ENCODE peak calls at places on chromosomes 12 and 14, in seven cellular contexts. I is endodermal cell, P is fibroblast of lung, D is suprapubic skin, O is astrocyte, M is heart right ventricle, S is adrenal gland. E is an unnamed sample.
A peak's percentile ranks its signal among the peaks of the same experiment; 100 is the strongest.

GRCh38 chr14:93114713-93115068 is 1.0 kb downstream of the ITPK1 start:
- DNase-seq in I (peak; percentile 68), P (no peak), D (no peak), O (no peak), M (no peak), S (no peak), E (peak; percentile 35)

GRCh38 chr14:95507174-95507573 is 9.3 kb downstream of the SYNE3 start:
- DNase-seq in I (no peak), P (peak; percentile 92), D (peak; percentile 89), O (peak; percentile 95), M (peak; percentile 75), S (peak; percentile 93), E (no peak)

GRCh38 chr12:100141998-100142850 is 450 bp downstream of the BLTP3B start:
- DNase-seq in I (peak; percentile 89), P (no peak), D (peak; percentile 71), O (no peak), M (peak; percentile 42), S (peak; percentile 48), E (peak; percentile 65)

GRCh38 chr12:119957135-119957534 is 31.9 kb upstream of the BICDL1 start:
- DNase-seq in I (no peak), P (no peak), D (no peak), O (no peak), M (no peak), S (no peak), E (no peak)

GRCh38 chr12:20822415-20822814 is 11.9 kb downstream of the SLCO1B3 start:
- DNase-seq in I (no peak), P (no peak), D (no peak), O (no peak), M (no peak), S (no peak), E (no peak)

GRCh38 chr12:44873898-44874297 is 2.2 kb downstream of the NELL2 start:
- DNase-seq in I (no peak), P (peak; percentile 18), D (no peak), O (peak; percentile 1), M (no peak), S (no peak), E (no peak)

GRCh38 chr12:114400395-114400794 is 5.5 kb downstream of the TBX5 start:
- DNase-seq in I (peak; percentile 82), P (no peak), D (no peak), O (no peak), M (no peak), S (no peak), E (no peak)

GRCh38 chr12:25387136-25388050 is 136.7 kb upstream of the KRAS start:
- DNase-seq in I (peak; percentile 93), P (peak; percentile 93), D (peak; percentile 90), O (peak; percentile 73), M (peak; percentile 90), S (peak; percentile 86), E (peak; percentile 92)

GRCh38 chr14:43765474-43765873 is 741.6 kb downstream of the FSCB start:
- DNase-seq in I (no peak), P (no peak), D (no peak), O (no peak), M (no peak), S (no peak), E (no peak)

GRCh38 chr12:1724250-1724649 is 33.4 kb downstream of the ADIPOR2 start:
- DNase-seq in I (no peak), P (no peak), D (no peak), O (no peak), M (no peak), S (no peak), E (no peak)

GRCh38 chr12:2792670-2793500 is 1.9 kb upstream of the FKBP4 start:
- DNase-seq in I (no peak), P (no peak), D (peak; percentile 50), O (no peak), M (no peak), S (no peak), E (no peak)

GRCh38 chr14:61700104-61700886 is 5.0 kb downstream of the HIF1A start:
- DNase-seq in I (no peak), P (no peak), D (no peak), O (no peak), M (no peak), S (no peak), E (no peak)

GRCh38 chr14:72731252-72732020 is 162.5 kb downstream of the DPF3 start:
- DNase-seq in I (no peak), P (no peak), D (no peak), O (no peak), M (no peak), S (no peak), E (no peak)

GRCh38 chr12:91483471-91483985 is 300.9 kb upstream of the DCN start:
- DNase-seq in I (no peak), P (no peak), D (no peak), O (peak; percentile 10), M (no peak), S (no peak), E (no peak)

GRCh38 chr12:34108967-34109366 is 86.7 kb downstream of the ALG10 start:
- DNase-seq in I (no peak), P (no peak), D (no peak), O (no peak), M (no peak), S (no peak), E (no peak)

GRCh38 chr12:80413462-80413861 is 30.6 kb upstream of the PTPRQ start:
- DNase-seq in I (no peak), P (no peak), D (no peak), O (no peak), M (no peak), S (no peak), E (no peak)

DNA sequence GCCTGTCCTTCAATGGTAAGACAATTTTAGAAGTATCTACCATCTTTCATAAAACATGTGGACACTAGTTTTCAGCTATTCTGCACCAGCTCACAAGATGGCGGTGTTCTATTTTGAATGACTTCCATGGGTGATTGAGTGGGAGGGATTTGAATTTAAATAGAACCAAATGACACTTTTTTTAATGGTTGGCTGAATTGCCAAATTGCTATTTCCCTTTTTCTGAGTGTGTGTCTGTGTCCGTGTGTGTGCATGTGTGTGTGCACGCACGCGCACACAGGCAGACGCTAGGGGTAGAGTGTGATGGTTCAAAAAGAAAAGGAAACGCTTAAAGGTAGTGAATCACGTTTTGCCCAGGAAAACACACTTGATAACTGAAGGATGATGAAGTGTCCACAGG is 362.6 kb downstream of the DAD1 start:
- DNase-seq in I (peak; percentile 55), P (no peak), D (no peak), O (no peak), M (no peak), S (no peak), E (peak; percentile 37)
- TF ChIP-seq CTCF in I (peak; percentile 75), P (no peak), D (no peak), O (peak; percentile 47), M (no peak), S (no peak), E (peak; percentile 34)

GRCh38 chr12:75854681-75855309 is 176.8 kb downstream of the PHLDA1 start:
- DNase-seq in I (no peak), P (peak; percentile 70), D (no peak), O (peak; percentile 77), M (no peak), S (no peak), E (no peak)

GRCh38 chr12:75853621-75854020 is 178.0 kb downstream of the PHLDA1 start:
- DNase-seq in I (no peak), P (peak; percentile 27), D (no peak), O (no peak), M (no peak), S (no peak), E (no peak)

GRCh38 chr12:75850751-75851462 is 180.7 kb downstream of the PHLDA1 start:
- DNase-seq in I (peak; percentile 48), P (peak; percentile 48), D (no peak), O (peak; percentile 65), M (no peak), S (no peak), E (no peak)

GRCh38 chr12:75852143-75852542 is 179.4 kb downstream of the PHLDA1 start:
- DNase-seq in I (no peak), P (no peak), D (no peak), O (peak; percentile 55), M (no peak), S (no peak), E (no peak)

DNA sequence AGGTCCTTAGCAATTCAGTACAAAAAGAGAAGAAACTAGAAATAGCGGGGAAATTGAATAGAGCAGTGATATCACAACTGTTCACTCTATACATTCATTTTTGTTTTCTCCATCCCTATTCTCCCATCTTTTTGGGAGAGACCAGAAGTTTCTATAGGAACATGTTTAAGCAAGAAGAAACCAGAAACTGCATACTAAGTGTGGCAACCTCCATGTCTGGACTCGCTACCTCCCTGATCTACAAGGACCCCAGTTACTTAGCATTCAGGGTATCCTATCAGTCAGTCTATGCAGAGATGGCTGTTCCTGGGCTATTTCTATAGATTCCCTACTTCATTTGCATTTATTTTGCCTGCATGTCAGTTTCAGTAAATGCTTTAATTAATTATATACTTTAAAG is 178.6 kb downstream of the PHLDA1 start:
- DNase-seq in I (no peak), P (no peak), D (no peak), O (no peak), M (no peak), S (no peak), E (no peak)
- H3K4me1 ChIP-seq in I (no peaks in the 10 kb centered on the region), P (peaks cover 22% of the 10 kb centered on the region), D (peaks cover 5% of the 10 kb centered on the region), O (peaks cover 9% of the 10 kb centered on the region), M (peaks cover 11% of the 10 kb centered on the region), S (no peaks in the 10 kb centered on the region), E (no peaks in the 10 kb centered on the region)

GRCh38 chr14:90005939-90006530 is 50.3 kb downstream of the TDP1 start:
- DNase-seq in I (no peak), P (no peak), D (no peak), O (no peak), M (no peak), S (no peak), E (no peak)
- H3K36me3 ChIP-seq in I (peaks cover 80% of the 10 kb centered on the region), P (no peaks in the 10 kb centered on the region), D (peaks cover 13% of the 10 kb centered on the region), O (peaks cover 26% of the 10 kb centered on the region), M (no peaks in the 10 kb centered on the region), S (no peaks in the 10 kb centered on the region), E (peaks cover 2% of the 10 kb centered on the region)

GRCh38 chr12:49632986-49633702 is 9.8 kb downstream of the PRPF40B start:
- DNase-seq in I (no peak), P (no peak), D (peak; percentile 52), O (no peak), M (no peak), S (peak; percentile 10), E (peak; percentile 26)

GRCh38 chr12:49627752-49628360 is 4.5 kb downstream of the PRPF40B start:
- DNase-seq in I (peak; percentile 39), P (no peak), D (no peak), O (peak; percentile 65), M (no peak), S (peak; percentile 11), E (no peak)

GRCh38 chr12:49632401-49632800 is 9.0 kb downstream of the PRPF40B start:
- DNase-seq in I (no peak), P (no peak), D (peak; percentile 41), O (no peak), M (no peak), S (peak; percentile 7), E (peak; percentile 12)

GRCh38 chr12:49633703-49634311 is 10.4 kb downstream of the PRPF40B start:
- DNase-seq in I (no peak), P (no peak), D (peak; percentile 49), O (no peak), M (no peak), S (no peak), E (peak; percentile 22)

DNA sequence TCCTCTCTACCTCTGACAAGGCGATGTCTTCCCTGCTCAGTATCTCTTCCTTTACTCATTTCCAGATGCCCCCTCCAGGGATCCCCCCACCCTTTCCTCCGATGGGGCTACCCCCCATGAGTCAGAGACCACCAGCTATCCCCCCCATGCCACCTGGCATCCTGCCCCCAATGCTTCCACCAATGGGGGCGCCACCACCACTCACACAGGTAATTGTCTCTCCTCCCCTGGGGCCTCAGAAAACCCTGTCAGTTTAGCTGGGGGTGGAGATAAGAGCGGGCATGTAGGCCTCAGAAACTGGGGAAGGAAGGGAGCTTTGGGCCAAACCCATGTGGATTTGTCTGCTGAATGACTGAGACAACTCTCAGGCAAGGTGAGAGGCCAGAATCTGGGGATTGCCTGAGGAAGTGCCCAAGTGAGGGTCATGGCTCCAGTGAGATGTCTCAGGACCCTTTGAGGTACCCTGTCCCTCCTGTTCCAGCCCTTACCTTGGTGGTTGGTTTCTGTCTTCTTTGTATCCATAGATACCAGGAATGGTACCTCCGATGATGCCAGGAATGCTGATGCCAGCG is 8.1 kb downstream of the PRPF40B start:
- DNase-seq in I (peak; percentile 59), P (no peak), D (peak; percentile 50), O (no peak), M (peak; percentile 3), S (peak; percentile 14), E (no peak)
- TF ChIP-seq CTCF in I (peak; percentile 52), P (no peak), D (no peak), O (no peak), M (no peak), S (no peak), E (no peak)

E was measured in Caco-2.